ENCODE peak calls at places on chromosomes 12 and 14, in four cellular contexts. H is A549, L is K562, Y is HepG2. X is an unnamed sample.

GRCh38 chr14:95609398-95609990 is 74.6 kb downstream of the GLRX5 start:
- DNase-seq in H (peak; percentile 53), L (peak; percentile 44), Y (peak; percentile 39), X (peak; percentile 75)

GRCh38 chr12:124284368-124284767 is 10.5 kb upstream of the RFLNA start:
- DNase-seq in H (no peak), L (no peak), Y (no peak), X (no peak)

GRCh38 chr14:52067873-52068740 is 752 bp downstream of the NID2 start:
- DNase-seq in H (no peak), L (no peak), Y (no peak), X (peak; percentile 47)

GRCh38 chr12:124469193-124469888 is 98.1 kb downstream of the NCOR2 start:
- DNase-seq in H (peak; percentile 58), L (peak; percentile 45), Y (no peak), X (peak; percentile 68)

GRCh38 chr12:131766382-131767107 is 55.7 kb downstream of the SFSWAP start:
- DNase-seq in H (no peak), L (no peak), Y (no peak), X (no peak)

GRCh38 chr12:112711026-112711425 is 80.5 kb upstream of the RPH3A start:
- DNase-seq in H (no peak), L (no peak), Y (no peak), X (no peak)

GRCh38 chr14:59454131-59454530 is 11.0 kb downstream of the GPR135 start:
- DNase-seq in H (peak; percentile 12), L (no peak), Y (no peak), X (no peak)

GRCh38 chr14:41749425-41749824 is 142.7 kb downstream of the LRFN5 start:
- DNase-seq in H (no peak), L (no peak), Y (peak; percentile 23), X (no peak)

GRCh38 chr12:93002278-93003054 is 73.4 kb upstream of the EEA1 start:
- DNase-seq in H (no peak), L (peak; percentile 60), Y (no peak), X (no peak)

GRCh38 chr12:122747224-122748175 is 5.1 kb upstream of the DENR start:
- DNase-seq in H (no peak), L (no peak), Y (no peak), X (no peak)

GRCh38 chr14:29236848-29237247 is 470.3 kb downstream of the FOXG1 start:
- DNase-seq in H (peak; percentile 20), L (no peak), Y (no peak), X (no peak)

GRCh38 chr12:108694812-108695278 is 36.5 kb downstream of the CORO1C start:
- DNase-seq in H (no peak), L (peak; percentile 73), Y (no peak), X (no peak)

GRCh38 chr12:132178801-132179401 is 34.6 kb downstream of the NOC4L start:
- DNase-seq in H (peak; percentile 58), L (no peak), Y (no peak), X (peak; percentile 58)

GRCh38 chr12:113452458-113452857 is 19.2 kb downstream of the LHX5 start:
- DNase-seq in H (no peak), L (no peak), Y (no peak), X (no peak)

GRCh38 chr12:47992776-47993175 is 11.5 kb downstream of the COL2A1 start:
- DNase-seq in H (no peak), L (no peak), Y (no peak), X (no peak)

GRCh38 chr14:92928961-92929688 is 6.2 kb downstream of the CHGA start:
- DNase-seq in H (no peak), L (no peak), Y (no peak), X (no peak)

GRCh38 chr12:41486718-41487117 is 298.6 kb downstream of the PDZRN4 start:
- DNase-seq in H (no peak), L (no peak), Y (no peak), X (no peak)

GRCh38 chr12:42473130-42473529 is 116.4 kb downstream of the PRICKLE1 start:
- DNase-seq in H (no peak), L (no peak), Y (no peak), X (no peak)

GRCh38 chr14:105162374-105162979 is 6.1 kb downstream of the JAG2 start:
- DNase-seq in H (no peak), L (no peak), Y (peak; percentile 15), X (no peak)

GRCh38 chr12:68267892-68268396 is 14.5 kb upstream of the IL22 start:
- DNase-seq in H (no peak), L (no peak), Y (no peak), X (no peak)

GRCh38 chr14:71062581-71063303 is 155.5 kb downstream of the PCNX1 start:
- DNase-seq in H (no peak), L (no peak), Y (no peak), X (no peak)

GRCh38 chr12:122139266-122139665 is 34.8 kb downstream of the IL31 start:
- DNase-seq in H (no peak), L (no peak), Y (no peak), X (no peak)

GRCh38 chr12:104681012-104681690 is 224.4 kb downstream of the CHST11 start:
- DNase-seq in H (no peak), L (no peak), Y (no peak), X (no peak)

GRCh38 chr12:109579639-109580038 is 6.0 kb downstream of the MVK start:
- DNase-seq in H (no peak), L (no peak), Y (no peak), X (no peak)

GRCh38 chr12:97324471-97324870 is 138.1 kb upstream of the RMST start:
- DNase-seq in H (no peak), L (no peak), Y (no peak), X (no peak)

GRCh38 chr12:49808686-49809368 is 19.4 kb downstream of the NCKAP5L start:
- DNase-seq in H (no peak), L (no peak), Y (no peak), X (peak; percentile 36)

GRCh38 chr12:1795221-1795784 is 25.1 kb upstream of the LRTM2 start:
- DNase-seq in H (no peak), L (no peak), Y (no peak), X (no peak)

GRCh38 chr12:114794049-114794558 is 110.1 kb upstream of the TBX3 start:
- DNase-seq in H (no peak), L (no peak), Y (no peak), X (no peak)

GRCh38 chr12:92735131-92735721 is 32.4 kb downstream of the PLEKHG7 start:
- DNase-seq in H (peak; percentile 26), L (no peak), Y (no peak), X (no peak)

GRCh38 chr12:22285871-22286270 is 48.6 kb downstream of the ST8SIA1 start:
- DNase-seq in H (no peak), L (no peak), Y (no peak), X (no peak)

GRCh38 chr14:49187799-49188198 is 398.4 kb downstream of the RPS29 start:
- DNase-seq in H (no peak), L (no peak), Y (no peak), X (no peak)

GRCh38 chr12:27434673-27435565 is 11.6 kb upstream of the SMCO2 start:
- DNase-seq in H (no peak), L (peak; percentile 3), Y (no peak), X (no peak)

GRCh38 chr14:57617510-57617909 is 123.9 kb upstream of the CCDC198 start:
- DNase-seq in H (no peak), L (no peak), Y (no peak), X (no peak)

GRCh38 chr12:48814313-48815280 is 3.7 kb upstream of the CACNB3 start:
- DNase-seq in H (peak; percentile 82), L (peak; percentile 90), Y (peak; percentile 42), X (peak; percentile 81)

GRCh38 chr14:99724196-99724891 is 40.2 kb downstream of the CYP46A1 start:
- DNase-seq in H (no peak), L (no peak), Y (no peak), X (no peak)

GRCh38 chr12:1662761-1663439 is 28.0 kb upstream of the ADIPOR2 start:
- DNase-seq in H (peak; percentile 91), L (peak; percentile 76), Y (no peak), X (peak; percentile 91)

GRCh38 chr14:52835122-52835903 is 43.9 kb upstream of the GNPNAT1 start:
- DNase-seq in H (peak; percentile 87), L (peak; percentile 40), Y (no peak), X (no peak)

DNA sequence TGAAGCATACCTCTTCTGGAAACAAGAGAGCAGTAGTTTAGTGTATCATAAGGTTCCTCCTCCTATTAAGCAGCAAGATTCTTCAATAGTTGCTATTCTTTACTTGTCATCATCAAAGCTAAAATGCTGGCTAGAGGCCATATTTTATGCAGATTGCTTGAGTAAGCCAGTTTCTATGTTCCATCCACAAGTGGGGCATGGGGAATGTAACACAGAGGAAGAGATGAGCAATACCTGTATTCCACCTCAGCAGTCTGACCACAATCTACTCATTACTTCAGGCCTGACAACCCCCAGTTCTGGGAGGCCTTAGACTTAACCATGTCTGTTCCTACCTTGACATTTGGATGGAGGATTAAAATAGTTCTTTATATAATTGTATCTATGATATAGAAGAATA is 423.6 kb downstream of the BTG1 start:
- DNase-seq in H (no peak), L (no peak), Y (no peak), X (no peak)
- TF ChIP-seq HMGXB4 in H (no peak), L (no peak), Y (no peak), X (no peak)

GRCh38 chr12:64672925-64673409 is 62.7 kb downstream of the RASSF3 start:
- DNase-seq in H (peak; percentile 62), L (peak; percentile 93), Y (peak; percentile 76), X (no peak)
- TF ChIP-seq HMGXB4 in H (no peak), L (no peak), Y (no peak), X (no peak)

GRCh38 chr12:31517994-31518393 is 72.9 kb downstream of the DENND5B start:
- DNase-seq in H (no peak), L (no peak), Y (no peak), X (no peak)
- TF ChIP-seq HMGXB4 in H (no peak), L (no peak), Y (no peak), X (no peak)

GRCh38 chr14:90828642-90829487 is 12.6 kb upstream of the TTC7B start:
- DNase-seq in H (no peak), L (no peak), Y (no peak), X (no peak)
- TF ChIP-seq HMGXB4 in H (no peak), L (no peak), Y (no peak), X (no peak)

DNA sequence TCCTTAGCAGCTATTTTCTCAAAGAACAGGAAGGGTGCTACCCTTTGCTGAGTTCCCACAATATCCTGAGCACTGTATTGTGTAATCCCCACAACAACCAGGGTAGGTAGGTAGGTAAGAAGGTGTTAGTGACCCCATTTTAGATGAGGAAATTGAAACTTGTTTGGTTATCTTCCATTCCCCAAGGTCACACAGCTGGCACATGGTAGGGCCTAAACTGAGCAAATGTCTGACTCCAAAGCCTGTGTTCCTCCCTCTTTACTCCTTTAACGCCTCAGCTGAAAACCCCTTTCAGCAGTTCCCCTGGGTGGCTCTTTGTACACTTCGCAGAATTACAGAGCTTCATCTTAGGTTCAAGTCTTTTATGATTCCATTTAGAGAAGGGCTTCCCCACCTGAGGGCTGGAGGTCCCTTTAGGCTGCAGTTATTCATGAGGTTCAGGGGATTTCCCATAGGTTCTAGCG is 26.5 kb upstream of the RIC8B start:
- DNase-seq in H (no peak), L (no peak), Y (no peak), X (no peak)
- TF ChIP-seq HMGXB4 in H (no peak), L (no peak), Y (no peak), X (no peak)

X was measured in WTC11.